ENCODE peak calls at places on chromosomes 6 and 20, in four cellular contexts. L is K562, B is HepG2, A is SK-N-SH. Z is an unnamed sample.

GRCh38 chr6:42104095-42104806 is 38.2 kb downstream of the C6orf132 start:
- DNase-seq in L (peak; percentile 93), B (peak; percentile 61), A (no peak), Z (peak; percentile 15)

GRCh38 chr6:33686981-33687975 is 24.2 kb downstream of the UQCC2 start:
- DNase-seq in B (no peak), L (no peak), A (peak; percentile 27), Z (no peak)

GRCh38 chr6:141265748-141266647 is 866.7 kb upstream of the GJE1 start:
- DNase-seq in A (no peak), B (peak; percentile 7), L (no peak), Z (no peak)

GRCh38 chr6:107314644-107315043 is 144.7 kb downstream of the PDSS2 start:
- DNase-seq in A (no peak), L (no peak), B (peak; percentile 87), Z (no peak)

GRCh38 chr20:47350691-47351545 is 5.6 kb downstream of the ZMYND8 start:
- DNase-seq in L (no peak), A (no peak), B (no peak), Z (no peak)

GRCh38 chr20:62818592-62819493 is 2.0 kb downstream of the COL9A3 start:
- DNase-seq in L (no peak), B (peak; percentile 96), A (peak; percentile 92), Z (no peak)

GRCh38 chr20:37349517-37350491 is 3.9 kb downstream of the SRC start:
- DNase-seq in B (no peak), L (no peak), A (peak; percentile 13), Z (no peak)

GRCh38 chr20:58127731-58128130 is 100.7 kb downstream of the ANKRD60 start:
- DNase-seq in A (no peak), B (peak; percentile 26), L (no peak), Z (no peak)

GRCh38 chr6:70124882-70125535 is 177.9 kb downstream of the COL9A1 start:
- DNase-seq in L (no peak), B (no peak), A (no peak), Z (no peak)

GRCh38 chr6:30888472-30889137 is 4.3 kb downstream of the DDR1 start:
- DNase-seq in A (peak; percentile 33), L (peak; percentile 73), B (no peak), Z (no peak)

GRCh38 chr6:109891924-109892323 is 86.2 kb upstream of the GPR6 start:
- DNase-seq in B (no peak), L (no peak), A (no peak), Z (no peak)

GRCh38 chr6:16759181-16759645 is 2.0 kb downstream of the ATXN1 start:
- DNase-seq in A (no peak), B (no peak), L (no peak), Z (no peak)

GRCh38 chr6:110048221-110048875 is 70.2 kb downstream of the GPR6 start:
- DNase-seq in B (no peak), L (no peak), A (no peak), Z (no peak)

GRCh38 chr20:59400666-59401065 is 100.3 kb downstream of the EDN3 start:
- DNase-seq in L (no peak), A (no peak), B (no peak), Z (no peak)

GRCh38 chr6:163964778-163965177 is 550.3 kb downstream of the QKI start:
- DNase-seq in L (no peak), A (no peak), B (no peak), Z (no peak)

GRCh38 chr20:57326667-57327455 is 2.7 kb upstream of the SPO11 start:
- DNase-seq in L (no peak), A (no peak), B (no peak), Z (no peak)

GRCh38 chr6:134774244-134774643 is 175.7 kb downstream of the ALDH8A1 start:
- DNase-seq in A (no peak), B (no peak), L (no peak), Z (no peak)

GRCh38 chr6:149636116-149636515 is 12.4 kb downstream of the KATNA1 start:
- DNase-seq in A (no peak), L (no peak), B (no peak), Z (no peak)

GRCh38 chr6:33585403-33586107 is 5.5 kb upstream of the BAK1 start:
- DNase-seq in A (peak; percentile 89), L (peak; percentile 91), B (peak; percentile 72), Z (peak; percentile 70)

GRCh38 chr20:59291740-59292139 is 8.7 kb upstream of the EDN3 start:
- DNase-seq in L (no peak), B (no peak), A (no peak), Z (no peak)

GRCh38 chr6:6746970-6747338 is 158.4 kb downstream of the LY86 start:
- DNase-seq in A (no peak), L (no peak), B (no peak), Z (no peak)

GRCh38 chr20:58818585-58819285 is 32.0 kb downstream of the GNAS-AS1 start:
- DNase-seq in L (no peak), B (no peak), A (no peak), Z (peak; percentile 3)

GRCh38 chr6:70954750-70955149 is 2.1 kb downstream of the B3GAT2 start:
- DNase-seq in B (no peak), L (no peak), A (no peak), Z (no peak)

GRCh38 chr6:52167272-52167671 is 18.9 kb upstream of the IL17A start:
- DNase-seq in L (no peak), A (no peak), B (no peak), Z (no peak)

GRCh38 chr6:156662025-156662445 is 115.1 kb upstream of the ARID1B start:
- DNase-seq in L (peak; percentile 86), B (peak; percentile 50), A (no peak), Z (no peak)

GRCh38 chr6:138013949-138014348 is 93.3 kb downstream of the PERP start:
- DNase-seq in A (no peak), B (no peak), L (no peak), Z (no peak)

GRCh38 chr6:3987072-3987471 is 91.9 kb downstream of the FAM217A start:
- DNase-seq in B (no peak), L (no peak), A (no peak), Z (no peak)

GRCh38 chr20:64131406-64131805 is 24.0 kb upstream of the NPBWR2 start:
- DNase-seq in L (no peak), B (peak; percentile 60), A (peak; percentile 57), Z (no peak)

GRCh38 chr20:4025125-4025524 is 9.8 kb upstream of the RNF24 start:
- DNase-seq in B (no peak), A (no peak), L (no peak), Z (no peak)

GRCh38 chr6:10837692-10837996 is 695 bp downstream of the MAK start:
- DNase-seq in L (peak; percentile 26), A (no peak), B (no peak), Z (no peak)

GRCh38 chr6:2502096-2502997 is 248.4 kb downstream of the MYLK4 start:
- DNase-seq in L (no peak), A (no peak), B (peak; percentile 18), Z (no peak)

GRCh38 chr6:32613475-32613874 is 23.7 kb upstream of the HLA-DQA1 start:
- DNase-seq in L (no peak), B (no peak), A (no peak), Z (no peak)

GRCh38 chr6:138017156-138017757 is 90.0 kb downstream of the PERP start:
- DNase-seq in L (no peak), A (no peak), B (no peak), Z (no peak)

GRCh38 chr20:25276533-25277050 is 28.7 kb downstream of the PYGB start:
- DNase-seq in A (no peak), B (no peak), L (no peak), Z (no peak)

GRCh38 chr20:25277051-25277801 is 29.3 kb downstream of the PYGB start:
- DNase-seq in B (no peak), L (no peak), A (no peak), Z (no peak)

GRCh38 chr20:25279403-25279802 is 31.5 kb downstream of the PYGB start:
- DNase-seq in B (no peak), A (no peak), L (no peak), Z (no peak)

GRCh38 chr20:25278636-25279361 is 30.9 kb downstream of the PYGB start:
- DNase-seq in B (no peak), A (no peak), L (no peak), Z (no peak)

GRCh38 chr20:25277941-25278521 is 30.1 kb downstream of the PYGB start:
- DNase-seq in A (no peak), B (no peak), L (no peak), Z (no peak)
- TF ChIP-seq USF2 in A (no peak), B (no peak), L (no peak), Z (no peak)

GRCh38 chr6:36284359-36284758 is 14.5 kb downstream of the PNPLA1 start:
- DNase-seq in L (no peak), B (no peak), A (no peak), Z (no peak)

GRCh38 chr6:36285797-36286196 is 15.9 kb downstream of the PNPLA1 start:
- DNase-seq in L (peak; percentile 45), B (no peak), A (no peak), Z (no peak)

GRCh38 chr6:36286858-36287257 is 17.0 kb downstream of the PNPLA1 start:
- DNase-seq in B (no peak), L (no peak), A (no peak), Z (no peak)

GRCh38 chr6:36283608-36284007 is 13.7 kb downstream of the PNPLA1 start:
- DNase-seq in B (no peak), A (no peak), L (no peak), Z (no peak)

GRCh38 chr6:36285187-36285612 is 15.3 kb downstream of the PNPLA1 start:
- DNase-seq in A (peak; percentile 94), L (peak; percentile 52), B (no peak), Z (no peak)
- TF ChIP-seq NFIC in A (no peak), L (no peak), B (no peak), Z (no peak)

GRCh38 chr6:54391577-54391976 is 83.3 kb downstream of the TINAG start:
- DNase-seq in L (no peak), B (no peak), A (no peak), Z (no peak)

GRCh38 chr6:54386295-54386694 is 78.1 kb downstream of the TINAG start:
- DNase-seq in A (no peak), B (no peak), L (no peak), Z (no peak)

GRCh38 chr6:54390362-54390761 is 82.1 kb downstream of the TINAG start:
- DNase-seq in A (no peak), B (no peak), L (no peak), Z (no peak)
- TF ChIP-seq USF2 in A (no peak), B (no peak), L (no peak), Z (no peak)

GRCh38 chr20:31484001-31484400 is 8.9 kb downstream of the REM1 start:
- DNase-seq in B (no peak), A (peak; percentile 43), L (peak; percentile 76), Z (no peak)
- TF ChIP-seq NFIC in B (no peak), A (no peak), L (no peak), Z (no peak)

DNA sequence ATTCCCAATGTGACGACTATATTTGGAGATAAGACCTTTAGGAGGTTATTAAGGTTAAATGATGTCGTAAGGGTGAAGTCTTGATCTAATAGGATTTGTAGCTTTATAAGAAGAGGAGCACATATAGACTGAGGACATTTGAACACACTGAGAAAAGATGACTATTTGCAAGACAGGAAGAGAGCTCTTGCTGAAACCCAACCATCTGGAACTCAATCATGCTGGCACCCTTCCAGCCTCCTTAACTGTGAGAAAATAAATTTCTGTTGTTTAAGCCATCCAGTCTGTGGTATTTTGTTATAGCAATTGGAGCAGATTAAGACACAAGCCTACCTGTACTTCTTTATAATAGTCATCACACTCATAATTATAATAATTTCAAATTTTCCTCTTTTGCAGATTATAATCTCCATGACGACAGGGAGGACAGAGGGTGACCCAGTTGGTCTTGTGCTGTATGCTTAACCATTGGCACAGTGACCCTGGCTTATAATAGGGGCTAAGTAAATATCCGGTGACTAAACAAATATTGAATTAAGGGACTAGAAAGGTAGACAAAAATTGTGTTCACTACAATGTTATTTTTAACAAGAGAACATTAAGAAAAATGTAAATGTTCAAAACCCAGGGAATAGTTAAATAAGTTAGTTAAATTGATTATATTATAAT is 206.4 kb upstream of the HDDC2 start:
- DNase-seq in B (peak; percentile 61), A (no peak), L (no peak), Z (no peak)
- TF ChIP-seq USF2 in B (no peak), A (no peak), L (no peak), Z (no peak)